ENCODE peak calls at places on chromosomes 4 and X, in nine cellular contexts. W is GM23248; Y is iris pigment epithelial cell; U is head of caudate nucleus; S is DND-41; J is astrocyte of the hippocampus; D is GM23338; N is HCEC 1CT; V is activated CD4-positive, alpha-beta T cell treated with anti-CD3 and anti-CD28 coated beads, Interleukin-2, amount 50 U/mL, for 1 hour. X is an unnamed sample.
A peak's percentile ranks its signal among the peaks of the same experiment; 100 is the strongest.

GRCh38 chr4:138344064-138344463 is 101.9 kb upstream of the SLC7A11 start:
- DNase-seq in D (no peak), U (no peak), S (no peak), V (no peak), Y (no peak), J (no peak), N (no peak), W (no peak), X (no peak)

GRCh38 chrX:133448512-133449076 is 33.3 kb upstream of the GPC4 start:
- DNase-seq in V (no peak), J (peak; percentile 80), W (no peak), N (no peak), Y (no peak), U (no peak), S (no peak), D (peak; percentile 22), X (peak; percentile 7)

GRCh38 chr4:122156819-122157218 is 4.7 kb downstream of the BLTP1 start:
- DNase-seq in Y (peak; percentile 26), D (no peak), J (no peak), N (no peak), S (no peak), U (no peak), V (no peak), W (no peak), X (no peak)

GRCh38 chrX:17861496-17862011 is 456 bp upstream of the RAI2 start:
- DNase-seq in J (no peak), U (no peak), Y (no peak), D (peak; percentile 27), S (no peak), N (no peak), W (no peak), V (no peak), X (no peak)

GRCh38 chr4:154465085-154465484 is 26.5 kb downstream of the DCHS2 start:
- DNase-seq in W (peak; percentile 49), J (peak; percentile 3), Y (peak; percentile 5), S (no peak), D (no peak), U (no peak), V (no peak), N (no peak), X (no peak)

GRCh38 chr4:26785312-26785711 is 75.3 kb upstream of the STIM2 start:
- DNase-seq in V (no peak), W (no peak), U (no peak), N (no peak), Y (no peak), S (no peak), J (no peak), D (no peak), X (no peak)

GRCh38 chr4:73883306-73883705 is 14.1 kb downstream of the CXCL1 start:
- DNase-seq in S (peak; percentile 43), J (peak; percentile 62), V (no peak), Y (peak; percentile 83), U (no peak), N (peak; percentile 46), W (peak; percentile 77), D (no peak), X (no peak)

GRCh38 chr4:142801966-142802365 is 44.1 kb downstream of the INPP4B start:
- DNase-seq in Y (no peak), D (no peak), S (peak; percentile 29), N (no peak), U (no peak), V (no peak), W (no peak), J (no peak), X (no peak)

GRCh38 chr4:153282023-153282422 is 62.5 kb upstream of the MND1 start:
- DNase-seq in V (no peak), S (no peak), Y (no peak), N (no peak), D (no peak), J (no peak), W (no peak), U (no peak), X (no peak)

GRCh38 chr4:145420595-145421214 is 60.9 kb upstream of the SMAD1 start:
- DNase-seq in V (no peak), J (no peak), S (no peak), D (no peak), W (no peak), Y (no peak), N (no peak), U (no peak), X (no peak)